ENCODE peak calls at places on chromosomes 16 and 17, in four cellular contexts. J is mucosa of descending colon, E is fibroblast of lung, I is astrocyte of the spinal cord. D is an unnamed sample.

GRCh38 chr17:68910256-68910705 is 44.9 kb downstream of the ABCA8 start:
- DNase-seq in J (no peak), E (peak; percentile 25), I (peak; percentile 6), D (no peak)

GRCh38 chr17:38566666-38567031 is 39.1 kb downstream of the SRCIN1 start:
- DNase-seq in J (no peak), E (no peak), I (no peak), D (no peak)

GRCh38 chr16:1972490-1972877 is 631 bp downstream of the TBL3 start:
- DNase-seq in J (peak; percentile 51), E (peak; percentile 27), I (no peak), D (no peak)

GRCh38 chr17:50668025-50668837 is 33.5 kb downstream of the ABCC3 start:
- DNase-seq in J (peak; percentile 21), E (peak; percentile 57), I (peak; percentile 31), D (no peak)

GRCh38 chr16:10405386-10405939 is 19.6 kb downstream of the ATF7IP2 start:
- DNase-seq in J (no peak), E (peak; percentile 89), I (peak; percentile 69), D (no peak)

GRCh38 chr17:14340968-14341412 is 40.1 kb downstream of the HS3ST3B1 start:
- DNase-seq in J (no peak), E (no peak), I (peak; percentile 39), D (no peak)

GRCh38 chr16:12210925-12211869 is 234.7 kb downstream of the SNX29 start:
- DNase-seq in J (no peak), E (no peak), I (no peak), D (no peak)

GRCh38 chr17:28655160-28655559 is 6.5 kb downstream of the SDF2 start:
- DNase-seq in J (no peak), E (no peak), I (no peak), D (no peak)

GRCh38 chr17:35560703-35561102 is at the start of gene SLFN14:
- DNase-seq in J (no peak), E (no peak), I (no peak), D (no peak)

GRCh38 chr16:25905810-25906209 is 214.1 kb downstream of the HS3ST4 start:
- DNase-seq in J (no peak), E (no peak), I (no peak), D (no peak)

GRCh38 chr16:82715160-82715559 is 88.4 kb downstream of the CDH13 start:
- DNase-seq in J (no peak), E (no peak), I (no peak), D (no peak)

GRCh38 chr16:85658504-85659326 is 30.0 kb downstream of the GINS2 start:
- DNase-seq in J (peak; percentile 17), E (no peak), I (no peak), D (no peak)

GRCh38 chr17:69503711-69504110 is 89.2 kb downstream of the MAP2K6 start:
- DNase-seq in J (no peak), E (no peak), I (no peak), D (no peak)

GRCh38 chr17:76569607-76570279 is 15.9 kb downstream of the ST6GALNAC2 start:
- DNase-seq in J (no peak), E (peak; percentile 35), I (peak; percentile 51), D (no peak)

DNA sequence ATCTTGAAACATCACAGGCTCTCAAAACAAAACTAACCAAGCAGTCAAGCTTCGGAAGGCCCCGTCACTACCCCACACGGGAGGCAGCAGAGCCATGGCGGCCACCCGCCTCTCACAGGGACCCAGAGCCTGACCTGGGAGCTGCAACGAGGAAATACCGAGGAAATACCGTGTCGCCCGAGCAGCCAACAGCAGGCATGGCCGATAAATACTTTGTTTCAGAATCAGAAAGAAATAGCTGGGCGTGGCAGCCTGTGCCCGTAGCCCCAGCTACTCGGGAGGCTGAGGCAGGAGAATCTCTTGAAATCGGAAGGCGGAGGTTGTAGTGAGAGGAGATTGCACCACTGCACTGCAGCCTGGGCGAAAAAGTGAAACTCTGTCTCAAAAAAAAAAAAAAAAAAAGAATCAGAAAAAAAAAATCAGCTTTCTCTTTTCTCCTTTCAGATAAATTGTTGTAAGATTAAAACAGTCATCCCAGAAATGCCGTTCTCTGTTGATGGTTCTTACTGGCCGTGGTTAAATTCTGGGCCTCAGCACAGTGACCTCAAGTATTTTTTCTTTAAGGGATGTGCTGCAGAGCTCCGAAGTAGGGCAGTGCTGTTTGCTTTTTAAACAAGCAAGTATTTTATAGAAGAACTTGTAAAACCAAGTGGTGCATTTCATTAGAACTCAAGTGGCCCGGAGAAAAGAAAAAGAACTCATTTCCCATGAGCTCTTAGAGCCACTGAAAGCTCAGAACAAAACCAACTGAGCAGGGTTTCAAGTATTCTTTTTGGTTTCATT is 6.7 kb downstream of the LMF1 start:
- DNase-seq in J (peak; percentile 59), E (peak; percentile 37), I (peak; percentile 26), D (no peak)
- H3K4me3 ChIP-seq in J (no peak overlapping the region), E (no peak overlapping the region), I (no peak overlapping the region), D (no peak overlapping the region)

DNA sequence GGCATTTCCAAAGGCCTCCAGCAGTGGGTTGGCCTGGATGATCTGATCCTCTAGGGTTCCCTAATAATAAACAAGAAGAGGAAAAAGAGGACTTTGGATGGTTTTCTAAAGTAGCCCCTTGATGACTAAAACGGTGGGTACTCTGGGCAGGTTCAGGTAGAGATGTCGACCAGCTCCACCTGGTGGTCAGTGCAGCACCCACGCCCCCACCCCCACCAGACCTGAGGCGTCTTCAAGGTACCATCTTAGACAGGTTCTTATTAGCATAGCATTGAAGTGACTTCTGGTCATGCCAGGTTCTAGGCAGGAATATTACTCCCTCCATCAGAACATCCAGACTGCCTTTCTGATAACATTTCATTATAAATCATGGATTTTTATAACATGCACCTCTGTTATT is 15.0 kb downstream of the MYH13 start:
- DNase-seq in J (no peak), E (no peak), I (no peak), D (no peak)
- TF ChIP-seq CTCF in J (no peak), E (no peak), I (peak; percentile 26), D (peak; percentile 41)

DNA sequence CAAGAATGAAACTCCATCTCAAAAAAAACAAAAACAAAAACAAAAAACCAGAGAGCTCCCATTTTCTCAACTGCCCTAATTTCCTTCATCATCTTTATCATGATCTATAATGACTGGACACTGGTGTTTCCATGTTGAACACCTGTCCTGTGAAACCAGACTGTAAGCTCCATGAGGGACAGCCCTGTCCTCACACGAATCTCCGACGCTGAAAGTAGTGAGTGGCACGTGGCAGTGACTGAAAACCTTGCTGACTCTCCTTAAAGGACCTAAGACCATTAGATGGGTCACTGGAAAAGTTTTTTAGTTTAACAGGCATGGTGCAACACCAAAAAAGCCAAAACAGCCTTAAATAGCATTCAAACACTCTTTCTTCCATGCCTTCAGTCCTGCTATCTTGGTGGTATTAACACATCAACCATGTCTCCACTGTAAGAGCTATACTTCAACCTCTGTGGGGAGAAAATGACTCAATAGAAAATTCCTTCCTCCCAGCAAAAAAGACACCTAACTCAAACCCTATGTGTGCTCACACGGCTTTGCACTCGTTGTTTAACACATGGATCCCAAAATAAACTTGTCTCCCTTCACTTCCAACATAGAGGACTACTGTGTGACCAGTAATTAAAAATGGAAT is 8.3 kb downstream of the AXIN2 start:
- DNase-seq in J (peak; percentile 13), E (peak; percentile 91), I (peak; percentile 77), D (peak; percentile 55)
- H3K4me3 ChIP-seq in J (no peak overlapping the region), E (no peak overlapping the region), I (no peak overlapping the region), D (no peak overlapping the region)

GRCh38 chr16:65339062-65339461 is 217.2 kb upstream of the CDH11 start:
- DNase-seq in J (no peak), E (peak; percentile 25), I (no peak), D (no peak)

GRCh38 chr16:65343556-65343955 is 221.7 kb upstream of the CDH11 start:
- DNase-seq in J (no peak), E (peak; percentile 13), I (no peak), D (no peak)

GRCh38 chr16:65342231-65342866 is 220.5 kb upstream of the CDH11 start:
- DNase-seq in J (no peak), E (peak; percentile 8), I (no peak), D (no peak)
- TF ChIP-seq CTCF in J (no peak), E (no peak), I (peak; percentile 6), D (no peak)

D was measured in AG04449.